ENCODE peak calls at places on chromosomes 6 and 20, in seven cellular contexts. One of them, this sample, is unnamed.

GRCh38 chr6:37940074-37940847 is 120.7 kb downstream of the ZFAND3 start:
- DNase-seq in mucosa of descending colon: peak; percentile 24
- DNase-seq in GM12865: no peak
- DNase-seq in AG09309: no peak
- DNase-seq in CD8-positive, alpha-beta T cell: no peak
- DNase-seq in body of pancreas: peak; percentile 47
- DNase-seq in pancreas: peak; percentile 31
- DNase-seq in this sample: peak; percentile 38

GRCh38 chr20:17987988-17988387 is 19.2 kb downstream of the MGME1 start:
- DNase-seq in CD8-positive, alpha-beta T cell: no peak
- DNase-seq in AG09309: no peak
- DNase-seq in mucosa of descending colon: no peak
- DNase-seq in GM12865: no peak
- DNase-seq in body of pancreas: no peak
- DNase-seq in pancreas: no peak
- DNase-seq in this sample: no peak

GRCh38 chr6:154156135-154156948 is 117.3 kb downstream of the OPRM1 start:
- DNase-seq in AG09309: no peak
- DNase-seq in CD8-positive, alpha-beta T cell: peak; percentile 36
- DNase-seq in body of pancreas: peak; percentile 62
- DNase-seq in pancreas: peak; percentile 40
- DNase-seq in GM12865: peak; percentile 81
- DNase-seq in mucosa of descending colon: peak; percentile 61
- DNase-seq in this sample: no peak

GRCh38 chr20:17556842-17557674 is 12.8 kb upstream of the DSTN start:
- DNase-seq in pancreas: peak; percentile 86
- DNase-seq in GM12865: no peak
- DNase-seq in body of pancreas: peak; percentile 91
- DNase-seq in CD8-positive, alpha-beta T cell: no peak
- DNase-seq in AG09309: no peak
- DNase-seq in mucosa of descending colon: peak; percentile 62
- DNase-seq in this sample: no peak

GRCh38 chr20:50242863-50243609 is 52.4 kb downstream of the CEBPB start:
- DNase-seq in GM12865: no peak
- DNase-seq in body of pancreas: peak; percentile 81
- DNase-seq in pancreas: peak; percentile 84
- DNase-seq in CD8-positive, alpha-beta T cell: no peak
- DNase-seq in mucosa of descending colon: peak; percentile 71
- DNase-seq in AG09309: no peak
- DNase-seq in this sample: no peak

GRCh38 chr6:156557269-156557885 is 219.8 kb upstream of the ARID1B start:
- DNase-seq in pancreas: peak; percentile 71
- DNase-seq in CD8-positive, alpha-beta T cell: no peak
- DNase-seq in AG09309: no peak
- DNase-seq in mucosa of descending colon: peak; percentile 9
- DNase-seq in body of pancreas: peak; percentile 81
- DNase-seq in GM12865: no peak
- DNase-seq in this sample: peak; percentile 40

GRCh38 chr20:11032611-11033010 is 358.8 kb upstream of the JAG1 start:
- DNase-seq in mucosa of descending colon: no peak
- DNase-seq in CD8-positive, alpha-beta T cell: no peak
- DNase-seq in GM12865: no peak
- DNase-seq in body of pancreas: no peak
- DNase-seq in AG09309: no peak
- DNase-seq in pancreas: no peak
- DNase-seq in this sample: no peak

GRCh38 chr20:33303595-33303994 is 20.6 kb downstream of the BPIFB1 start:
- DNase-seq in pancreas: no peak
- DNase-seq in CD8-positive, alpha-beta T cell: no peak
- DNase-seq in GM12865: no peak
- DNase-seq in AG09309: no peak
- DNase-seq in body of pancreas: no peak
- DNase-seq in mucosa of descending colon: no peak
- DNase-seq in this sample: no peak

GRCh38 chr6:44535446-44535845 is 147.9 kb downstream of the CDC5L start:
- DNase-seq in GM12865: no peak
- DNase-seq in AG09309: no peak
- DNase-seq in CD8-positive, alpha-beta T cell: no peak
- DNase-seq in mucosa of descending colon: no peak
- DNase-seq in body of pancreas: no peak
- DNase-seq in pancreas: no peak
- DNase-seq in this sample: no peak

GRCh38 chr6:151693366-151693765 is 114.1 kb upstream of the ESR1 start:
- DNase-seq in GM12865: no peak
- DNase-seq in mucosa of descending colon: no peak
- DNase-seq in pancreas: no peak
- DNase-seq in AG09309: no peak
- DNase-seq in CD8-positive, alpha-beta T cell: no peak
- DNase-seq in body of pancreas: no peak
- DNase-seq in this sample: no peak

GRCh38 chr6:159762681-159763293 is 942 bp downstream of the ACAT2 start:
- DNase-seq in body of pancreas: peak; percentile 27
- DNase-seq in CD8-positive, alpha-beta T cell: no peak
- DNase-seq in pancreas: no peak
- DNase-seq in AG09309: no peak
- DNase-seq in mucosa of descending colon: peak; percentile 38
- DNase-seq in GM12865: peak; percentile 52
- DNase-seq in this sample: no peak

GRCh38 chr20:4413314-4414045 is 308.2 kb upstream of the PRND start:
- DNase-seq in GM12865: no peak
- DNase-seq in CD8-positive, alpha-beta T cell: no peak
- DNase-seq in body of pancreas: no peak
- DNase-seq in pancreas: no peak
- DNase-seq in mucosa of descending colon: no peak
- DNase-seq in AG09309: no peak
- DNase-seq in this sample: no peak

GRCh38 chr20:11001767-11002540 is 328.2 kb upstream of the JAG1 start:
- DNase-seq in CD8-positive, alpha-beta T cell: no peak
- DNase-seq in body of pancreas: no peak
- DNase-seq in AG09309: no peak
- DNase-seq in pancreas: no peak
- DNase-seq in mucosa of descending colon: no peak
- DNase-seq in GM12865: no peak
- DNase-seq in this sample: no peak

GRCh38 chr6:163925839-163926238 is 511.3 kb downstream of the QKI start:
- DNase-seq in mucosa of descending colon: no peak
- DNase-seq in pancreas: no peak
- DNase-seq in body of pancreas: no peak
- DNase-seq in AG09309: no peak
- DNase-seq in CD8-positive, alpha-beta T cell: no peak
- DNase-seq in GM12865: no peak
- DNase-seq in this sample: no peak

GRCh38 chr20:42740191-42740870 is 449.4 kb downstream of the PTPRT start:
- DNase-seq in CD8-positive, alpha-beta T cell: no peak
- DNase-seq in body of pancreas: no peak
- DNase-seq in mucosa of descending colon: no peak
- DNase-seq in AG09309: no peak
- DNase-seq in GM12865: no peak
- DNase-seq in pancreas: no peak
- DNase-seq in this sample: no peak

GRCh38 chr6:124470803-124471202 is 491.4 kb upstream of the RNF217 start:
- DNase-seq in mucosa of descending colon: no peak
- DNase-seq in AG09309: no peak
- DNase-seq in CD8-positive, alpha-beta T cell: no peak
- DNase-seq in GM12865: no peak
- DNase-seq in pancreas: no peak
- DNase-seq in body of pancreas: no peak
- DNase-seq in this sample: no peak

GRCh38 chr20:37627060-37627766 is 66.6 kb upstream of the CTNNBL1 start:
- DNase-seq in AG09309: no peak
- DNase-seq in GM12865: peak; percentile 63
- DNase-seq in pancreas: peak; percentile 41
- DNase-seq in body of pancreas: peak; percentile 19
- DNase-seq in mucosa of descending colon: peak; percentile 66
- DNase-seq in CD8-positive, alpha-beta T cell: no peak
- DNase-seq in this sample: peak; percentile 31

GRCh38 chr6:15255481-15256414 is 9.9 kb downstream of the JARID2 start:
- DNase-seq in body of pancreas: no peak
- DNase-seq in mucosa of descending colon: no peak
- DNase-seq in GM12865: peak; percentile 86
- DNase-seq in AG09309: no peak
- DNase-seq in CD8-positive, alpha-beta T cell: no peak
- DNase-seq in pancreas: no peak
- DNase-seq in this sample: no peak

GRCh38 chr6:99779631-99780555 is 173.3 kb downstream of the PRDM13 start:
- DNase-seq in AG09309: no peak
- DNase-seq in CD8-positive, alpha-beta T cell: no peak
- DNase-seq in GM12865: no peak
- DNase-seq in mucosa of descending colon: no peak
- DNase-seq in body of pancreas: no peak
- DNase-seq in pancreas: no peak
- DNase-seq in this sample: no peak

GRCh38 chr6:25138024-25138696 is 141.0 kb upstream of the CARMIL1 start:
- DNase-seq in mucosa of descending colon: peak; percentile 65
- DNase-seq in pancreas: no peak
- DNase-seq in CD8-positive, alpha-beta T cell: peak; percentile 8
- DNase-seq in GM12865: peak; percentile 91
- DNase-seq in body of pancreas: peak; percentile 26
- DNase-seq in AG09309: no peak
- DNase-seq in this sample: no peak

GRCh38 chr6:11754625-11755289 is 23.8 kb downstream of the ADTRP start:
- DNase-seq in GM12865: no peak
- DNase-seq in pancreas: no peak
- DNase-seq in AG09309: no peak
- DNase-seq in body of pancreas: no peak
- DNase-seq in mucosa of descending colon: no peak
- DNase-seq in CD8-positive, alpha-beta T cell: no peak
- DNase-seq in this sample: no peak

GRCh38 chr20:54133434-54134427 is 40.1 kb downstream of the CYP24A1 start:
- DNase-seq in pancreas: no peak
- DNase-seq in AG09309: no peak
- DNase-seq in CD8-positive, alpha-beta T cell: no peak
- DNase-seq in mucosa of descending colon: peak; percentile 56
- DNase-seq in GM12865: no peak
- DNase-seq in body of pancreas: no peak
- DNase-seq in this sample: no peak

GRCh38 chr20:13554706-13555105 is 84.0 kb downstream of the TASP1 start:
- DNase-seq in mucosa of descending colon: no peak
- DNase-seq in pancreas: no peak
- DNase-seq in CD8-positive, alpha-beta T cell: no peak
- DNase-seq in body of pancreas: no peak
- DNase-seq in AG09309: no peak
- DNase-seq in GM12865: no peak
- DNase-seq in this sample: no peak

GRCh38 chr6:53413326-53413725 is 64.6 kb upstream of the ELOVL5 start:
- DNase-seq in pancreas: no peak
- DNase-seq in body of pancreas: no peak
- DNase-seq in AG09309: no peak
- DNase-seq in CD8-positive, alpha-beta T cell: no peak
- DNase-seq in GM12865: no peak
- DNase-seq in mucosa of descending colon: no peak
- DNase-seq in this sample: peak; percentile 52

GRCh38 chr6:53412751-53413150 is 64.0 kb upstream of the ELOVL5 start:
- DNase-seq in body of pancreas: no peak
- DNase-seq in pancreas: no peak
- DNase-seq in mucosa of descending colon: no peak
- DNase-seq in CD8-positive, alpha-beta T cell: no peak
- DNase-seq in GM12865: no peak
- DNase-seq in AG09309: no peak
- DNase-seq in this sample: no peak

GRCh38 chr6:53412316-53412715 is 63.6 kb upstream of the ELOVL5 start:
- DNase-seq in GM12865: no peak
- DNase-seq in CD8-positive, alpha-beta T cell: no peak
- DNase-seq in AG09309: no peak
- DNase-seq in body of pancreas: no peak
- DNase-seq in mucosa of descending colon: no peak
- DNase-seq in pancreas: no peak
- DNase-seq in this sample: no peak

GRCh38 chr6:53418288-53418687 is 69.5 kb upstream of the ELOVL5 start:
- DNase-seq in mucosa of descending colon: no peak
- DNase-seq in CD8-positive, alpha-beta T cell: no peak
- DNase-seq in body of pancreas: no peak
- DNase-seq in AG09309: no peak
- DNase-seq in GM12865: no peak
- DNase-seq in pancreas: no peak
- DNase-seq in this sample: no peak

GRCh38 chr6:53417141-53417540 is 68.4 kb upstream of the ELOVL5 start:
- DNase-seq in pancreas: no peak
- DNase-seq in mucosa of descending colon: no peak
- DNase-seq in AG09309: no peak
- DNase-seq in GM12865: no peak
- DNase-seq in body of pancreas: no peak
- DNase-seq in CD8-positive, alpha-beta T cell: no peak
- DNase-seq in this sample: no peak
- TF ChIP-seq CTCF in pancreas: no peak
- TF ChIP-seq CTCF in mucosa of descending colon: no peak
- TF ChIP-seq CTCF in AG09309: no peak
- TF ChIP-seq CTCF in GM12865: no peak
- TF ChIP-seq CTCF in body of pancreas: no peak
- TF ChIP-seq CTCF in CD8-positive, alpha-beta T cell: no peak
- TF ChIP-seq CTCF in this sample: no peak

GRCh38 chr6:142014515-142014914 is 118.2 kb upstream of the GJE1 start:
- DNase-seq in pancreas: no peak
- DNase-seq in mucosa of descending colon: no peak
- DNase-seq in AG09309: peak; percentile 82
- DNase-seq in CD8-positive, alpha-beta T cell: no peak
- DNase-seq in body of pancreas: no peak
- DNase-seq in GM12865: no peak
- DNase-seq in this sample: peak; percentile 41
- H3K4me3 ChIP-seq in pancreas: no peak overlapping the region
- H3K4me3 ChIP-seq in mucosa of descending colon: no peak overlapping the region
- H3K4me3 ChIP-seq in AG09309: no peak overlapping the region
- H3K4me3 ChIP-seq in CD8-positive, alpha-beta T cell: no peak overlapping the region
- H3K4me3 ChIP-seq in body of pancreas: no peak overlapping the region
- H3K4me3 ChIP-seq in GM12865: no peak overlapping the region
- H3K4me3 ChIP-seq in this sample: no peak overlapping the region

GRCh38 chr6:82257088-82257774 is 9.7 kb upstream of the IBTK start:
- DNase-seq in body of pancreas: no peak
- DNase-seq in mucosa of descending colon: no peak
- DNase-seq in pancreas: no peak
- DNase-seq in GM12865: no peak
- DNase-seq in CD8-positive, alpha-beta T cell: no peak
- DNase-seq in AG09309: no peak
- DNase-seq in this sample: no peak
- TF ChIP-seq CTCF in body of pancreas: no peak
- TF ChIP-seq CTCF in mucosa of descending colon: no peak
- TF ChIP-seq CTCF in pancreas: no peak
- TF ChIP-seq CTCF in GM12865: no peak
- TF ChIP-seq CTCF in CD8-positive, alpha-beta T cell: no peak
- TF ChIP-seq CTCF in AG09309: peak; percentile 19
- TF ChIP-seq CTCF in this sample: no peak

DNA sequence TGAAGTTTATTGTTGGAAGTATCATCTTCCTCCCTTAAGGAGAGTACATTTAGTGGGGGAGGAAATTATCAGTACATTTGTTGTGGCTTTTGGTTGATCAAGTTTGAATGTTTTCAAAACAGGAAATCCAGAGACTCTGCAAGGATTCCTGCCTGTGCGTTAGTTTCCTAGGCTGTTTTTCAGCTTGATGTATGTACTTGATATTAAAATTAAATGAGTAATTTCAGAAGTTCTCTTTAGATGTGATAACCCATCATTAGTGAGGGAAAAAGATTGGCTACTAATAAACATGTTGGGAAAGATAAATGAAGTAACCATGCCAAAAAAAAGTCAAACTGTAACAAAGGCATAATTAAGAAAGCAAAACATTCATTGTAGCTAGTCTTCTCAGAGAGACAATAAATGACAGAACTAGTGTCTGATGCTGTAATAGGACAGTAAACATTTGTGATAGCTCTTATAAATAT is 88.0 kb upstream of the TULP1 start:
- DNase-seq in GM12865: no peak
- DNase-seq in pancreas: no peak
- DNase-seq in body of pancreas: no peak
- DNase-seq in AG09309: no peak
- DNase-seq in CD8-positive, alpha-beta T cell: no peak
- DNase-seq in mucosa of descending colon: no peak
- DNase-seq in this sample: no peak
- H3K4me3 ChIP-seq in GM12865: no peak overlapping the region
- H3K4me3 ChIP-seq in pancreas: no peak overlapping the region
- H3K4me3 ChIP-seq in body of pancreas: no peak overlapping the region
- H3K4me3 ChIP-seq in AG09309: no peak overlapping the region
- H3K4me3 ChIP-seq in CD8-positive, alpha-beta T cell: peak overlapping the region; percentile 47
- H3K4me3 ChIP-seq in mucosa of descending colon: no peak overlapping the region
- H3K4me3 ChIP-seq in this sample: no peak overlapping the region